ENCODE peak calls at places on chromosomes 13 and 19, in ten cellular contexts. One of them, this sample, is unnamed.

GRCh38 chr13:68304287-68304893 is 1074.3 kb upstream of the PCDH9 start:
- DNase-seq in CD4-positive, alpha-beta T cell: no peak
- DNase-seq in CD8-positive, alpha-beta T cell: no peak
- DNase-seq in bronchial epithelial cell: peak; percentile 16
- DNase-seq in neural crest cell: no peak
- DNase-seq in choroid plexus epithelial cell: peak; percentile 46
- DNase-seq in upper lobe of right lung: no peak
- DNase-seq in heart right ventricle: no peak
- DNase-seq in breast epithelium: no peak
- DNase-seq in pancreas: no peak
- DNase-seq in this sample: peak; percentile 0

GRCh38 chr13:72384879-72385278 is 342.6 kb downstream of the MZT1 start:
- DNase-seq in CD4-positive, alpha-beta T cell: no peak
- DNase-seq in CD8-positive, alpha-beta T cell: no peak
- DNase-seq in bronchial epithelial cell: peak; percentile 86
- DNase-seq in neural crest cell: no peak
- DNase-seq in choroid plexus epithelial cell: peak; percentile 75
- DNase-seq in upper lobe of right lung: no peak
- DNase-seq in heart right ventricle: no peak
- DNase-seq in breast epithelium: no peak
- DNase-seq in pancreas: no peak
- DNase-seq in this sample: no peak

GRCh38 chr13:103815619-103816018 is 749.4 kb upstream of the SLC10A2 start:
- DNase-seq in CD4-positive, alpha-beta T cell: no peak
- DNase-seq in CD8-positive, alpha-beta T cell: no peak
- DNase-seq in bronchial epithelial cell: peak; percentile 38
- DNase-seq in neural crest cell: no peak
- DNase-seq in choroid plexus epithelial cell: peak; percentile 55
- DNase-seq in upper lobe of right lung: no peak
- DNase-seq in heart right ventricle: no peak
- DNase-seq in breast epithelium: no peak
- DNase-seq in pancreas: no peak
- DNase-seq in this sample: no peak

GRCh38 chr13:32001392-32001768 is 30.2 kb upstream of the FRY start:
- DNase-seq in CD4-positive, alpha-beta T cell: no peak
- DNase-seq in CD8-positive, alpha-beta T cell: no peak
- DNase-seq in bronchial epithelial cell: no peak
- DNase-seq in neural crest cell: no peak
- DNase-seq in choroid plexus epithelial cell: peak; percentile 73
- DNase-seq in upper lobe of right lung: no peak
- DNase-seq in heart right ventricle: peak; percentile 24
- DNase-seq in breast epithelium: no peak
- DNase-seq in pancreas: no peak
- DNase-seq in this sample: peak; percentile 21

GRCh38 chr19:41641879-41642485 is 15.1 kb upstream of the CEACAM4 start:
- DNase-seq in CD4-positive, alpha-beta T cell: peak; percentile 67
- DNase-seq in CD8-positive, alpha-beta T cell: peak; percentile 64
- DNase-seq in bronchial epithelial cell: peak; percentile 44
- DNase-seq in neural crest cell: peak; percentile 33
- DNase-seq in choroid plexus epithelial cell: peak; percentile 64
- DNase-seq in upper lobe of right lung: peak; percentile 63
- DNase-seq in heart right ventricle: no peak
- DNase-seq in breast epithelium: no peak
- DNase-seq in pancreas: peak; percentile 69
- DNase-seq in this sample: peak; percentile 88

GRCh38 chr13:109665781-109666249 is 120.6 kb downstream of the IRS2 start:
- DNase-seq in CD4-positive, alpha-beta T cell: no peak
- DNase-seq in CD8-positive, alpha-beta T cell: no peak
- DNase-seq in bronchial epithelial cell: peak; percentile 26
- DNase-seq in neural crest cell: no peak
- DNase-seq in choroid plexus epithelial cell: no peak
- DNase-seq in upper lobe of right lung: no peak
- DNase-seq in heart right ventricle: no peak
- DNase-seq in breast epithelium: no peak
- DNase-seq in pancreas: no peak
- DNase-seq in this sample: no peak

GRCh38 chr13:29454931-29455481 is 140.5 kb downstream of the SLC7A1 start:
- DNase-seq in CD4-positive, alpha-beta T cell: no peak
- DNase-seq in CD8-positive, alpha-beta T cell: no peak
- DNase-seq in bronchial epithelial cell: peak; percentile 95
- DNase-seq in neural crest cell: no peak
- DNase-seq in choroid plexus epithelial cell: peak; percentile 35
- DNase-seq in upper lobe of right lung: no peak
- DNase-seq in heart right ventricle: no peak
- DNase-seq in breast epithelium: no peak
- DNase-seq in pancreas: no peak
- DNase-seq in this sample: peak; percentile 3

GRCh38 chr19:56838930-56839664 is 1.4 kb downstream of the PEG3 start:
- DNase-seq in CD4-positive, alpha-beta T cell: no peak
- DNase-seq in CD8-positive, alpha-beta T cell: no peak
- DNase-seq in bronchial epithelial cell: peak; percentile 41
- DNase-seq in neural crest cell: no peak
- DNase-seq in choroid plexus epithelial cell: peak; percentile 75
- DNase-seq in upper lobe of right lung: peak; percentile 92
- DNase-seq in heart right ventricle: peak; percentile 94
- DNase-seq in breast epithelium: peak; percentile 97
- DNase-seq in pancreas: peak; percentile 89
- DNase-seq in this sample: no peak

GRCh38 chr13:65744761-65745160 is 1485.4 kb downstream of the PCDH9 start:
- DNase-seq in CD4-positive, alpha-beta T cell: no peak
- DNase-seq in CD8-positive, alpha-beta T cell: no peak
- DNase-seq in bronchial epithelial cell: no peak
- DNase-seq in neural crest cell: no peak
- DNase-seq in choroid plexus epithelial cell: peak; percentile 18
- DNase-seq in upper lobe of right lung: no peak
- DNase-seq in heart right ventricle: no peak
- DNase-seq in breast epithelium: no peak
- DNase-seq in pancreas: no peak
- DNase-seq in this sample: no peak

GRCh38 chr19:44697670-44698034 is 1.3 kb upstream of the CEACAM16 start:
- DNase-seq in CD4-positive, alpha-beta T cell: no peak
- DNase-seq in CD8-positive, alpha-beta T cell: no peak
- DNase-seq in bronchial epithelial cell: no peak
- DNase-seq in neural crest cell: no peak
- DNase-seq in choroid plexus epithelial cell: no peak
- DNase-seq in upper lobe of right lung: no peak
- DNase-seq in heart right ventricle: no peak
- DNase-seq in breast epithelium: no peak
- DNase-seq in pancreas: no peak
- DNase-seq in this sample: no peak

GRCh38 chr13:113186061-113186900 is 22.2 kb downstream of the PCID2 start:
- DNase-seq in CD4-positive, alpha-beta T cell: no peak
- DNase-seq in CD8-positive, alpha-beta T cell: no peak
- DNase-seq in bronchial epithelial cell: no peak
- DNase-seq in neural crest cell: no peak
- DNase-seq in choroid plexus epithelial cell: no peak
- DNase-seq in upper lobe of right lung: no peak
- DNase-seq in heart right ventricle: no peak
- DNase-seq in breast epithelium: no peak
- DNase-seq in pancreas: no peak
- DNase-seq in this sample: no peak

GRCh38 chr13:83819156-83819555 is 63.1 kb downstream of the SLITRK1 start:
- DNase-seq in CD4-positive, alpha-beta T cell: no peak
- DNase-seq in CD8-positive, alpha-beta T cell: no peak
- DNase-seq in bronchial epithelial cell: no peak
- DNase-seq in neural crest cell: no peak
- DNase-seq in choroid plexus epithelial cell: peak; percentile 57
- DNase-seq in upper lobe of right lung: no peak
- DNase-seq in heart right ventricle: no peak
- DNase-seq in breast epithelium: no peak
- DNase-seq in pancreas: no peak
- DNase-seq in this sample: no peak

GRCh38 chr13:67145950-67146349 is 84.2 kb downstream of the PCDH9 start:
- DNase-seq in CD4-positive, alpha-beta T cell: no peak
- DNase-seq in CD8-positive, alpha-beta T cell: no peak
- DNase-seq in bronchial epithelial cell: no peak
- DNase-seq in neural crest cell: no peak
- DNase-seq in choroid plexus epithelial cell: no peak
- DNase-seq in upper lobe of right lung: no peak
- DNase-seq in heart right ventricle: no peak
- DNase-seq in breast epithelium: no peak
- DNase-seq in pancreas: no peak
- DNase-seq in this sample: no peak

GRCh38 chr13:27293051-27293691 is 22.5 kb downstream of the RASL11A start:
- DNase-seq in CD4-positive, alpha-beta T cell: peak; percentile 11
- DNase-seq in CD8-positive, alpha-beta T cell: no peak
- DNase-seq in bronchial epithelial cell: no peak
- DNase-seq in neural crest cell: no peak
- DNase-seq in choroid plexus epithelial cell: no peak
- DNase-seq in upper lobe of right lung: no peak
- DNase-seq in heart right ventricle: no peak
- DNase-seq in breast epithelium: no peak
- DNase-seq in pancreas: no peak
- DNase-seq in this sample: no peak

DNA sequence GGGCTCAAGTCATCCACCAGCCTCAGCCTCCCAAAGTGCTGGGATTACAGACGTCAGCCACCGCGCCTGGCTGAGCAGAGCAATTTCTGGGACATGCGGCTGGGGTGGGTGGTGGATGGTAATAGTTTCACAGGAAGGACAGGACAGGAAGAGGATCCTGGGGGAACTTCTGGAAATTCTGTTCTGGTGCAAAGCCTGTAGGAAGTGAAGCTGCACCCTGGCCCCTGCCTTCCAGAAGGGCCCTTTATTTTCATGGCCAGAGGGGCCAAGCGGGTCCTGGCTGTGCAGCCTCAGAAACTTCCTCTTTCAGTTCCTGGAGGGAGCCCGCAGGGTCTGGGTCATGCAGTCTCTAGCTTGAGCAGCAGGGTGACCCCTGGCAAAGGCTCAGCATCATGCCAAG is 15.7 kb downstream of the FEM1A start:
- DNase-seq in CD4-positive, alpha-beta T cell: no peak
- DNase-seq in CD8-positive, alpha-beta T cell: no peak
- DNase-seq in bronchial epithelial cell: no peak
- DNase-seq in neural crest cell: no peak
- DNase-seq in choroid plexus epithelial cell: no peak
- DNase-seq in upper lobe of right lung: peak; percentile 73
- DNase-seq in heart right ventricle: no peak
- DNase-seq in breast epithelium: no peak
- DNase-seq in pancreas: no peak
- DNase-seq in this sample: no peak
- TF ChIP-seq CTCF in CD4-positive, alpha-beta T cell: no peak
- TF ChIP-seq CTCF in CD8-positive, alpha-beta T cell: no peak
- TF ChIP-seq CTCF in bronchial epithelial cell: no peak
- TF ChIP-seq CTCF in neural crest cell: no peak
- TF ChIP-seq CTCF in choroid plexus epithelial cell: no peak
- TF ChIP-seq CTCF in upper lobe of right lung: no peak
- TF ChIP-seq CTCF in heart right ventricle: no peak
- TF ChIP-seq CTCF in breast epithelium: no peak
- TF ChIP-seq CTCF in pancreas: no peak
- TF ChIP-seq CTCF in this sample: no peak

DNA sequence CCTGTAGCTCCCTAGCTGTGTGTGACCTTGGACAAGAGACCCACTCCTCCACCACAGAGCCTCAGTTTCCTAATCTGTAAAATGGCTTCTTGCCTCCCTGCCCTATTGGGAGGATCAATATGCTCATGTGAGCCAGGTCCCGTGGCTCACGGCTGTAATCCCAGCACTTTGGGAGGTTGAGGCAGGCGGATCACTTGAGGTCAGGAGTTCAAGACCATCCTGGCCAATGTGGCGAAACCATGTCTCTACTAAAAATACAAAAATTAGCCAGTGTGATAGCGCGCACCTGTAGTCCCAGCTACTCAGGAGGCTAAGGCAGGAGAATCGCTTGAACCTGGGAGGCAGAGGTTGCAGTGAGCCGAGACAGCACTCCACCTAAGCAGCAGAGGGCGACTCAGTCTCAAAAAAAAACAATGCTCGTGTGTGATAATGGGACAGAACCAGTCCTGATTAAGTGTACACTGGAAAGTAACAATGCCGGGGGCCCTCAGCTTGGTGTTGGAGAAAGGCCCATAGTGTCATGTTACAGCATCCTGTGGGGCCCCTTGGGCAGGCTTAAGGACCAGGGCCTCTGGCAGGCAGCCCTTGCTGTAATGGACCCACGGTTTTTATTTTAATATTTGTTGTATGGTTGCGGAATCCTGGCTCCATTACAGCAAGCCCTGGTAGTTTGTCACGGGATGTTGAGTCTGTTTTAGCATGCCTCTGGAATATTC is 6.8 kb downstream of the RPS11 start:
- DNase-seq in CD4-positive, alpha-beta T cell: no peak
- DNase-seq in CD8-positive, alpha-beta T cell: no peak
- DNase-seq in bronchial epithelial cell: peak; percentile 59
- DNase-seq in neural crest cell: no peak
- DNase-seq in choroid plexus epithelial cell: peak; percentile 88
- DNase-seq in upper lobe of right lung: no peak
- DNase-seq in heart right ventricle: no peak
- DNase-seq in breast epithelium: no peak
- DNase-seq in pancreas: no peak
- DNase-seq in this sample: peak; percentile 67
- TF ChIP-seq CTCF in CD4-positive, alpha-beta T cell: peak; percentile 69
- TF ChIP-seq CTCF in CD8-positive, alpha-beta T cell: peak; percentile 67
- TF ChIP-seq CTCF in bronchial epithelial cell: peak; percentile 66
- TF ChIP-seq CTCF in neural crest cell: peak; percentile 72
- TF ChIP-seq CTCF in choroid plexus epithelial cell: peak; percentile 73
- TF ChIP-seq CTCF in upper lobe of right lung: peak; percentile 61
- TF ChIP-seq CTCF in heart right ventricle: peak; percentile 66
- TF ChIP-seq CTCF in breast epithelium: peak; percentile 71
- TF ChIP-seq CTCF in pancreas: no peak
- TF ChIP-seq CTCF in this sample: peak; percentile 55

DNA sequence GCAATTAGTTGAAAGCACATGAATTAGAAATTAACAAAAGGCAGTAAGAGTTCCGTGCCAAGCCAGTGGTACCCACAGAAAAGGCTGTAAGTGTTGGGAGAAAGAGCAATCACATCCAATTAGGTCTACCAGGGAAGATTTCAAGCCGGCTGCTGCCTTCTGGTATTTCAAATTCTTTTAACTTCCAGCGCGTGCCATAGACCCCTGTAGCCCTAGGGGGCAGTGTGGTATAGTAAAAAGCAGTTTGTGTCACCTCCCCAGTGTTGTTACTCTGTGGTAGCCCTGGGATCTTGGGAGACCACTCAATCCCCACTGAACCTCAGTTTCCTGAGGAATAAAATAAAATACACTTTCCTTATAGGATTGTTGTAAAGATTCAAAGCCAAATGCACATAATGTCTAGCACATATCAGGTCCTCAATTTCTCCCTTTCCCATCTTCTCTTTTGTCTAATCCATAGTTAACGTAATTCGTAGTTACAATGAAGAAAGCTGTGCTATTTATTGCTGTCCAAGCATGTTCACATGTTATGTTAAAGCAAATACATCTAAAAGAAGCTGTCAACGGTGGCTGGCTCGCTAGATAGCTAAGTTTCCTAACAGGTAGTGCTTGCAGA is 230.2 kb downstream of the TDRD3 start:
- DNase-seq in CD4-positive, alpha-beta T cell: no peak
- DNase-seq in CD8-positive, alpha-beta T cell: no peak
- DNase-seq in bronchial epithelial cell: peak; percentile 31
- DNase-seq in neural crest cell: peak; percentile 61
- DNase-seq in choroid plexus epithelial cell: peak; percentile 49
- DNase-seq in upper lobe of right lung: no peak
- DNase-seq in heart right ventricle: no peak
- DNase-seq in breast epithelium: no peak
- DNase-seq in pancreas: no peak
- DNase-seq in this sample: peak; percentile 8
- TF ChIP-seq CTCF in CD4-positive, alpha-beta T cell: no peak
- TF ChIP-seq CTCF in CD8-positive, alpha-beta T cell: no peak
- TF ChIP-seq CTCF in bronchial epithelial cell: peak; percentile 68
- TF ChIP-seq CTCF in neural crest cell: peak; percentile 84
- TF ChIP-seq CTCF in choroid plexus epithelial cell: peak; percentile 76
- TF ChIP-seq CTCF in upper lobe of right lung: peak; percentile 59
- TF ChIP-seq CTCF in heart right ventricle: peak; percentile 45
- TF ChIP-seq CTCF in breast epithelium: peak; percentile 8
- TF ChIP-seq CTCF in pancreas: no peak
- TF ChIP-seq CTCF in this sample: no peak

GRCh38 chr19:1213391-1214286 is 8.1 kb downstream of the STK11 start:
- DNase-seq in CD4-positive, alpha-beta T cell: peak; percentile 61
- DNase-seq in CD8-positive, alpha-beta T cell: no peak
- DNase-seq in bronchial epithelial cell: peak; percentile 96
- DNase-seq in neural crest cell: no peak
- DNase-seq in choroid plexus epithelial cell: peak; percentile 71
- DNase-seq in upper lobe of right lung: peak; percentile 85
- DNase-seq in heart right ventricle: peak; percentile 71
- DNase-seq in breast epithelium: no peak
- DNase-seq in pancreas: peak; percentile 61
- DNase-seq in this sample: no peak
- TF ChIP-seq CTCF in CD4-positive, alpha-beta T cell: no peak
- TF ChIP-seq CTCF in CD8-positive, alpha-beta T cell: no peak
- TF ChIP-seq CTCF in bronchial epithelial cell: no peak
- TF ChIP-seq CTCF in neural crest cell: no peak
- TF ChIP-seq CTCF in choroid plexus epithelial cell: no peak
- TF ChIP-seq CTCF in upper lobe of right lung: no peak
- TF ChIP-seq CTCF in heart right ventricle: no peak
- TF ChIP-seq CTCF in breast epithelium: no peak
- TF ChIP-seq CTCF in pancreas: no peak
- TF ChIP-seq CTCF in this sample: no peak

This sample was measured in Calu3.